ENCODE peak calls at places on chromosomes 4 and X, in five cellular contexts. X is tibial artery; T is CD8-positive, alpha-beta T cell; J is lower lobe of right lung; B is colonic mucosa. U is an unnamed sample.

GRCh38 chrX:118536687-118537461 is 41.3 kb downstream of the DOCK11 start:
- DNase-seq in X (no peak), T (peak; percentile 56), J (no peak), B (no peak), U (peak; percentile 16)

GRCh38 chrX:86436116-86436515 is 287.9 kb downstream of the DACH2 start:
- DNase-seq in X (no peak), T (no peak), J (no peak), B (no peak), U (no peak)

GRCh38 chrX:136275553-136275952 is 24.4 kb upstream of the MAP7D3 start:
- DNase-seq in X (no peak), T (no peak), J (no peak), B (peak; percentile 46), U (no peak)

GRCh38 chr4:169410839-169411770 is 140.3 kb upstream of the SH3RF1 start:
- DNase-seq in X (peak; percentile 29), T (peak; percentile 40), J (no peak), B (peak; percentile 27), U (no peak)

GRCh38 chr4:114600066-114600552 is 1.5 kb downstream of the UGT8 start:
- DNase-seq in X (no peak), T (no peak), J (no peak), B (no peak), U (no peak)

GRCh38 chr4:94798808-94799207 is 41.1 kb downstream of the BMPR1B start:
- DNase-seq in X (no peak), T (no peak), J (no peak), B (no peak), U (no peak)

GRCh38 chr4:181569553-181569952 is 673.6 kb upstream of the TENM3 start:
- DNase-seq in X (no peak), T (no peak), J (no peak), B (no peak), U (no peak)

GRCh38 chrX:150229030-150229429 is 134.1 kb upstream of the MAMLD1 start:
- DNase-seq in X (no peak), T (no peak), J (no peak), B (peak; percentile 4), U (no peak)

GRCh38 chrX:130738638-130739195 is 164.3 kb downstream of the ENOX2 start:
- DNase-seq in X (no peak), T (no peak), J (no peak), B (no peak), U (no peak)

GRCh38 chr4:61663310-61663709 is 463.2 kb downstream of the ADGRL3 start:
- DNase-seq in X (no peak), T (no peak), J (no peak), B (no peak), U (no peak)

GRCh38 chr4:3462790-3463415 is at the start of gene DOK7:
- DNase-seq in X (no peak), T (no peak), J (no peak), B (peak; percentile 50), U (no peak)

GRCh38 chrX:153971124-153971631 is 440 bp downstream of the HCFC1 start:
- DNase-seq in X (peak; percentile 84), T (peak; percentile 87), J (peak; percentile 91), B (peak; percentile 95), U (peak; percentile 89)

GRCh38 chrX:85326234-85327059 is 53.0 kb downstream of the POF1B start:
- DNase-seq in X (no peak), T (no peak), J (peak; percentile 8), B (no peak), U (peak; percentile 2)

GRCh38 chr4:169675825-169676224 is 55.4 kb downstream of the CLCN3 start:
- DNase-seq in X (no peak), T (no peak), J (no peak), B (no peak), U (no peak)

GRCh38 chrX:85031505-85031904 is 27.8 kb downstream of the APOOL start:
- DNase-seq in X (no peak), T (no peak), J (no peak), B (no peak), U (no peak)

GRCh38 chr4:171599628-171600027 is 213.6 kb upstream of the GALNTL6 start:
- DNase-seq in X (no peak), T (no peak), J (no peak), B (no peak), U (no peak)

GRCh38 chr4:16866974-16867373 is 31.5 kb downstream of the LDB2 start:
- DNase-seq in X (no peak), T (no peak), J (no peak), B (no peak), U (no peak)

GRCh38 chrX:42740456-42740855 is 37.5 kb downstream of the PPP1R2C start:
- DNase-seq in X (no peak), T (no peak), J (no peak), B (no peak), U (no peak)

GRCh38 chr4:172865103-172865502 is 303.5 kb upstream of the GALNT7 start:
- DNase-seq in X (no peak), T (no peak), J (no peak), B (no peak), U (no peak)

GRCh38 chr4:172868271-172868670 is 300.3 kb upstream of the GALNT7 start:
- DNase-seq in X (no peak), T (no peak), J (no peak), B (no peak), U (no peak)

GRCh38 chr4:172869621-172870268 is 298.9 kb upstream of the GALNT7 start:
- DNase-seq in X (no peak), T (no peak), J (no peak), B (no peak), U (no peak)

GRCh38 chr4:172866421-172866820 is 302.2 kb upstream of the GALNT7 start:
- DNase-seq in X (no peak), T (no peak), J (no peak), B (no peak), U (no peak)

DNA sequence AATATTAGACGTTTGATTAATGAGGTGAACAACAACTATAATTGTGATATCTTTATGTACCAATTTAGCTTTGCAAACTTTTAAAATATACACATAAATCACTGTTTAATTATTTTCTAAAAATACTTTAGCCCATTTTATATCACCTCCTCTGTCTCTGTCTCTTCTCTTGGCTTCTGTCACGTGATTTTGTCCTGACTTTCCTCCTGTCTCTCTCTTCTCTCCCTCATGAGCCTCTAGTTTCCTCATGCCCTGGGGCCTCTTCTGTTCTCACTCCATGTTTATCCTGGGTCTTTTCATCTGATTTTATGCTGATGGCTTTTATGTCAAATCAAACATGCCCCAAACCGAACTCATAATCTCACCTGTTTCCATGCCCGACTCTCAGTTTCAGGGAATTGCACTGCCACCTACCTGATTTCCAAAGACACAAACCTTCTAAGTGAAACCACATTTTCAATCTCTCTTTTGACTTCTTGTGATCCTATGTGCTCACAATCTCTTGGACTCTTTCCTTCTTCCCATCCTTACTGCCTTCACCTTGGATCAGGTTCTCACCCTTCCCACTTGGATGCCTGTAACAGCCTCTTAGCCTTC is 303.0 kb upstream of the GALNT7 start:
- DNase-seq in X (no peak), T (no peak), J (no peak), B (no peak), U (no peak)
- TF ChIP-seq CTCF in X (no peak), T (no peak), J (no peak), B (no peak), U (peak; percentile 11)

GRCh38 chr4:2365054-2365912 is 53.2 kb downstream of the ZFYVE28 start:
- DNase-seq in X (no peak), T (no peak), J (peak; percentile 40), B (no peak), U (no peak)

GRCh38 chr4:2364654-2365053 is 53.8 kb downstream of the ZFYVE28 start:
- DNase-seq in X (no peak), T (peak; percentile 56), J (peak; percentile 68), B (peak; percentile 28), U (no peak)

GRCh38 chr4:2362286-2363055 is 56.0 kb downstream of the ZFYVE28 start:
- DNase-seq in X (no peak), T (no peak), J (peak; percentile 34), B (no peak), U (no peak)

GRCh38 chr4:2363056-2363719 is 55.3 kb downstream of the ZFYVE28 start:
- DNase-seq in X (no peak), T (no peak), J (peak; percentile 47), B (no peak), U (no peak)

DNA sequence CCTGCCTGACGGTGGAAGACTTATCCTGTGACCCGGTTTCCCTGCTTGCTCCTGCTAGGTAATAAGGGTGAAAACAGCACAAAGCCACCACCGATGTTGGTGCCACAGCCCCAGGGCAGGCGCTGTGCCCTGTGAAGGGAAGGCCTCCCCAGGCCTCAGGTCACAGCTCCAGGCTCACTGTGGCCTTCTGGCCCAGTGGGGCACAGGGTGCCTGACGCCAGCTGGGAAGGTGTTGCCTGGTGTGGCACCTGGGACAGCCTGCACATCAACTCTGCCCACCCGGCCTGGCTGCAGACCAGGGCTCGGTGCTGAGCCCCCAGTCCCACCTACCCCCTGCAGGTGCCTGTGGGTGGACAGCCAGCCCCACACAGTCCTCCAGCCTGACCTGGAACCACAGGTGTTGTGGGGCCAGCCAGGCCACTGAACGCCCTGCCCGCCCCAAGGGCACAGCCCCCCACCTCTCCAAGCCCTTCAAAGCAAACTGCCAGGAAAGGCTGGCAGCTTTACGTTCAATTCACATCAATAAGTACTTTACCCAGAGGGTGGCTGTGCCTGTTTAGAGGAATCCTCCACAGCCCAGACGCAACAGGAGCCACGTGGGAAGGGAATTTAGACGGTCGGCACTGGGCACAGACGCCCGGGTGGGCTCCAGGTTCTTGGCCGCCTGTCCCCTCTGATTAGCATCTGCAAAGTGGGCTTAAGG is 54.3 kb downstream of the ZFYVE28 start:
- DNase-seq in X (no peak), T (no peak), J (peak; percentile 43), B (no peak), U (no peak)
- H3K4me1 ChIP-seq in X (peaks cover 15% of the 10 kb centered on the region), T (peaks cover 19% of the 10 kb centered on the region), J (peaks cover 27% of the 10 kb centered on the region), B (no peaks in the 10 kb centered on the region), U (peaks cover 6% of the 10 kb centered on the region)

GRCh38 chr4:80196259-80197131 is 808 bp upstream of the PRDM8 start:
- DNase-seq in X (no peak), T (no peak), J (no peak), B (no peak), U (no peak)
- H3K4me3 ChIP-seq in X (peak overlapping the region; percentile 43), T (peak overlapping the region; percentile 26), J (peak overlapping the region; percentile 42), B (no peak overlapping the region), U (peak overlapping the region; percentile 65)

DNA sequence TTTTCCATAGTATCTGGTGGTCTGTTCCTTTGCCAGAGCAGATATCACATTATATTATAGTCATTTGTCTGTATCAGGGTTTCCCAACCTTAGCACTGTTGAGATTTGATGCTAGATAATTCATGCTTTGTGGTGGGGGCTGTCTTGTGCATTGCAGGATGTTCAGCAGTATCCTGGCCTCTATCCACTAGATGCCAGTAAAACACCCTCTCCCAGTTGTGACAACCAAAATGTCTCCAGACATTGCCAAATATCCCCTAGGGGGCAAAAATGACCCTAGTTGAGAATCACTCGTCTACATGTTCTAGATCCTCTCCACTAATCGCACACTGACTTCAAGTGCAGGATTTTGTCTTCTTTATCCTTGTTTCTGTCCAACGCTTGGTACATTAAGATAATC is 160.8 kb downstream of the FANCB start:
- DNase-seq in X (no peak), T (no peak), J (no peak), B (no peak), U (peak; percentile 8)
- TF ChIP-seq CTCF in X (no peak), T (no peak), J (no peak), B (no peak), U (peak; percentile 37)

DNA sequence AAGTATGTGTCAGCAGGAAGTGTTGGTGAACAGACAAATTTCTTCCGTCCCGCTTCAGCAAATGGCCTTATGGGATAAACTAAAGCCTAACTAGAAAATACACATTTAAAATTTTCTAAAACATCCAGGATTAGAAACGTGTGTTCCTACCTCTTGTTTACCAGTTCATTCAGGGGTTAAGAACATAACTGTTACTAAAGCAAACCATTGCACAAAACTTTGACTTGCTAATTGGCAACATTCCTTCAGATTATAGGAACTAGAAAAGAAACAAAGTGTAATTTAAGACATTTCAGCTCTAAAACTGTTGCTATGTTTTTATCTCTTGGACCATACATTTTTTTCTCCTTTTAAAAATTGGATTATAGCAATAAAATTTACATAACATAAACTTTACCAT is 39.5 kb upstream of the CXCL13 start:
- DNase-seq in X (no peak), T (no peak), J (no peak), B (no peak), U (no peak)
- H3K4me1 ChIP-seq in X (peaks cover 11% of the 10 kb centered on the region), T (no peaks in the 10 kb centered on the region), J (peaks cover 18% of the 10 kb centered on the region), B (no peaks in the 10 kb centered on the region), U (no peaks in the 10 kb centered on the region)

U was measured in BE2C.